ENCODE peak calls at places on chromosome 18, in eight cellular contexts. R, D, L, P, S, V, E and N are unnamed samples.

GRCh38 chr18:22503803-22504202 is 86.1 kb upstream of the CTAGE1 start:
- DNase-seq in V (peak), D (peak), P (no peak), L (peak), E (no peak), R (no peak), S (no peak), N (no peak)

GRCh38 chr18:57364460-57364859 is 12.1 kb downstream of the ST8SIA3 start:
- DNase-seq in V (no peak), P (no peak), S (no peak), R (no peak), D (no peak), E (no peak), L (no peak), N (no peak)

GRCh38 chr18:8706981-8707940 is 1.9 kb downstream of the MTCL1 start:
- DNase-seq in L (no peak), E (peak), S (peak), R (no peak), D (no peak), P (no peak), V (peak), N (no peak)

GRCh38 chr18:70288851-70289328 is at the start of gene SOCS6:
- DNase-seq in S (peak), E (no peak), D (peak), L (peak), P (no peak), R (peak), V (peak), N (no peak)

GRCh38 chr18:50051288-50051687 is 143.7 kb downstream of the MYO5B start:
- DNase-seq in D (no peak), P (no peak), V (no peak), E (no peak), R (no peak), S (peak), L (no peak), N (no peak)

GRCh38 chr18:50114448-50114847 is 80.5 kb downstream of the MYO5B start:
- DNase-seq in D (no peak), S (no peak), V (no peak), E (no peak), P (no peak), L (no peak), R (no peak), N (no peak)

GRCh38 chr18:49699303-49699702 is 114.0 kb downstream of the ACAA2 start:
- DNase-seq in V (no peak), P (no peak), S (peak), L (no peak), D (no peak), R (no peak), E (no peak), N (no peak)

GRCh38 chr18:11494093-11494492 is 115.3 kb upstream of the SLC35G4 start:
- DNase-seq in V (no peak), R (no peak), S (no peak), D (no peak), E (peak), P (no peak), L (no peak), N (no peak)

GRCh38 chr18:7545734-7546133 is 21.4 kb upstream of the PTPRM start:
- DNase-seq in D (no peak), E (no peak), P (no peak), S (no peak), R (no peak), L (no peak), V (peak), N (no peak)

GRCh38 chr18:12012697-12013096 is 31.4 kb downstream of the IMPA2 start:
- DNase-seq in R (no peak), V (no peak), S (no peak), E (no peak), D (no peak), P (no peak), L (no peak), N (no peak)

GRCh38 chr18:6949800-6950586 is 167.6 kb downstream of the LAMA1 start:
- DNase-seq in D (no peak), L (no peak), E (no peak), V (no peak), P (no peak), S (no peak), R (peak), N (no peak)

GRCh38 chr18:48806551-48807261 is 144.1 kb downstream of the SMAD7 start:
- DNase-seq in P (no peak), R (peak), E (no peak), L (no peak), D (no peak), S (peak), V (peak), N (peak)

GRCh38 chr18:79108520-79109215 is 39.5 kb downstream of the ATP9B start:
- DNase-seq in E (no peak), L (no peak), S (no peak), D (no peak), V (no peak), P (no peak), R (no peak), N (no peak)

GRCh38 chr18:3689091-3689490 is 239.1 kb downstream of the TGIF1 start:
- DNase-seq in V (no peak), E (no peak), R (no peak), D (no peak), L (no peak), S (peak), P (no peak), N (no peak)

GRCh38 chr18:22171839-22172582 is 2.6 kb downstream of the GATA6 start:
- DNase-seq in D (no peak), R (peak), E (no peak), V (peak), S (peak), L (no peak), P (no peak), N (no peak)

GRCh38 chr18:8242306-8242705 is 366.9 kb upstream of the RAB12 start:
- DNase-seq in R (no peak), V (no peak), E (no peak), L (no peak), P (no peak), D (no peak), S (no peak), N (no peak)

GRCh38 chr18:49499046-49499637 is 12.1 kb upstream of the C18orf32 start:
- DNase-seq in P (no peak), R (no peak), E (no peak), V (no peak), S (no peak), D (no peak), L (no peak), N (no peak)

GRCh38 chr18:9700261-9700796 is 7.8 kb upstream of the RAB31 start:
- DNase-seq in P (no peak), R (no peak), E (peak), L (no peak), S (peak), D (no peak), V (peak), N (no peak)

GRCh38 chr18:51425475-51425874 is 228.0 kb upstream of the MEX3C start:
- DNase-seq in L (no peak), D (no peak), S (no peak), E (no peak), P (no peak), R (no peak), V (no peak), N (no peak)

GRCh38 chr18:63892544-63892943 is 5.0 kb downstream of the SERPINB2 start:
- DNase-seq in L (no peak), R (no peak), V (no peak), E (no peak), S (no peak), P (no peak), D (no peak), N (no peak)

GRCh38 chr18:21458322-21458721 is 142.2 kb downstream of the ESCO1 start:
- DNase-seq in R (no peak), V (no peak), D (no peak), E (no peak), S (no peak), L (no peak), P (no peak), N (no peak)

GRCh38 chr18:26497881-26498280 is 50.5 kb downstream of the KCTD1 start:
- DNase-seq in P (no peak), E (no peak), L (no peak), R (no peak), S (no peak), D (no peak), V (peak), N (no peak)

GRCh38 chr18:76759056-76759455 is 63.3 kb upstream of the ZNF236 start:
- DNase-seq in P (no peak), D (no peak), L (no peak), V (no peak), S (no peak), E (no peak), R (no peak), N (no peak)

GRCh38 chr18:76757925-76758324 is 64.4 kb upstream of the ZNF236 start:
- DNase-seq in E (no peak), R (no peak), L (no peak), V (no peak), S (no peak), D (no peak), P (no peak), N (no peak)

GRCh38 chr18:76754381-76754780 is 68.0 kb upstream of the ZNF236 start:
- DNase-seq in V (no peak), L (no peak), R (no peak), D (no peak), E (no peak), S (no peak), P (no peak), N (no peak)

GRCh38 chr18:76756491-76757288 is 65.7 kb upstream of the ZNF236 start:
- DNase-seq in E (no peak), R (no peak), P (no peak), L (no peak), D (no peak), S (no peak), V (no peak), N (no peak)

DNA sequence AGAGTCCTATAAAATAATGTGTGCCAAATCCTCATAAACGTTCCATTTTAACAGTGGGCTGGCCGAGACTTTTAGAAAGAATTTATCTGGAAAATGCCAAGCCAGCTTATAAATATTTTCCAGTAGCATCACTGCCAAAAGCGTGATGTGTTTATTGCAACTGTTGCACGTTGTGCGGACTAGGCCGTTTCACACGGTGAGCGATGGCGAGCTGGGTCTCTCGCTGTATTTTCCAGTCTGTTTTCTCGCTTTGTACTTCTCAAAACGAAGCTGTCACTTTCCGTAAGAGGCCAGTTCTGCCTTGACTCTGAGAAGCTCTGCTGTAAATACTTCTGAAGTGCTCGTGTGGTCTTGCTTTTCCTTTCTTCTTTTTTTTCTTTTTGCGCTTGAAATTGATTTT is 65.0 kb upstream of the ZNF236 start:
- DNase-seq in S (no peak), P (no peak), L (no peak), D (no peak), V (peak), E (no peak), R (no peak), N (no peak)
- TF ChIP-seq CTCF in S (no peak), P (no peak), L (no peak), D (no peak), V (no peak), E (no peak), R (no peak), N (no peak)

GRCh38 chr18:54116541-54117257 is 107.8 kb downstream of the MBD2 start:
- DNase-seq in S (no peak), D (no peak), R (no peak), E (no peak), P (no peak), V (peak), L (no peak), N (no peak)

GRCh38 chr18:54117853-54118773 is 106.4 kb downstream of the MBD2 start:
- DNase-seq in E (no peak), L (peak), R (no peak), V (peak), S (no peak), D (no peak), P (no peak), N (no peak)

GRCh38 chr18:54125429-54125828 is 99.0 kb downstream of the MBD2 start:
- DNase-seq in V (no peak), E (no peak), P (no peak), S (no peak), R (no peak), D (no peak), L (no peak), N (no peak)

DNA sequence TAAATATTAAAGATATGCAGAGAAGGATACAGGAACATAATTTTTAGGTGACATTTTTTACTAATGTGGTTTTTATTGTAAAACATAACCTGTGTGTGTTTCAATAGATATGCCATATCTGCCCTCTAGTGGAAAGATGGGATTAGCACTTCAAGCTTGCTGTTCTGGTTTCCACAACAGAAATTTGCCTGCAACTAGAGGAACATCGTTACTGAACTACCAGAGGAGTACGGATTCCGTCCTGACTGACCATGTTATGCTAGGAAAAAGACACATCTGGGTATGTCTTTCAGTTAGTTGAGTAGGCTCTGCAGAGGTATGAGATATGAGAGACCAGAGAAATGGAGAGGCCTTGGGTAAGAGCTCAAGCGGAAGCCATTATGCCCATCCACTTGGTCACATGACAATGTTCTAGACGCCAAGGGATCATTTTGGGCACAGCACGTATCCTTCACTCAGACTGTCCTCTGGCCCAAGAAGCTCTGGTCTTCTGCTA is 104.9 kb downstream of the MBD2 start:
- DNase-seq in L (peak), R (peak), S (peak), P (no peak), E (peak), D (peak), V (peak), N (no peak)
- TF ChIP-seq CTCF in L (peak), R (peak), S (peak), P (peak), E (peak), D (peak), V (peak), N (peak)

GRCh38 chr18:36752929-36753865 is 75.6 kb downstream of the TPGS2 start:
- DNase-seq in D (no peak), E (no peak), V (peak), P (no peak), S (no peak), R (no peak), L (no peak), N (no peak)
- TF ChIP-seq CTCF in D (peak), E (no peak), V (no peak), P (no peak), S (peak), R (no peak), L (peak), N (no peak)

DNA sequence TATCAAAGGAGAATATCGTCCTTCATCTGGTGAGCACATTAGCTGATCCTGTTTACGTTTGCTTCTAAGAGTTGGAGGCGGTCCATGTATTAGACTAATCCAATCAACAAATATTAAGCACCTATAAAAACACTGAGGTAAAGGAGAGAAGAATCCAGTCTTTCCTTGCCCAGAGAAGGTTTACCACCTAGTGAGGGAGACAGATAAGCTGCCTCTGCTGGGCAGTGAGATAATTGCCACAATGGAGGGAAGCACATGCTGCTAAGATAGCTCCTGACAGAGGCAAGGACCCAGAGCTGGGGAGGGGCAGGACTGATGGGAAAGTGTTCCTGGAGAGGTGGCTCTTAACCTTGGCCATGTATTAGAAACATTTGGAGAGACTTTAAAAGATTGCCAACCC is 36.7 kb upstream of the ST8SIA5 start:
- DNase-seq in R (no peak), S (peak), L (no peak), D (no peak), E (no peak), V (no peak), P (no peak), N (no peak)
- TF ChIP-seq CTCF in R (no peak), S (peak), L (no peak), D (peak), E (peak), V (no peak), P (no peak), N (peak)

GRCh38 chr18:61892683-61893303 is at the start of gene RNF152:
- DNase-seq in V (peak), S (peak), E (no peak), P (no peak), L (no peak), D (no peak), R (peak), N (no peak)
- TF ChIP-seq CTCF in V (peak), S (peak), E (peak), P (no peak), L (peak), D (peak), R (no peak), N (peak)

GRCh38 chr18:1559563-1559962 is 654.9 kb downstream of the ADCYAP1 start:
- DNase-seq in R (no peak), V (no peak), S (peak), E (no peak), P (no peak), D (no peak), L (no peak), N (no peak)
- TF ChIP-seq CTCF in R (no peak), V (no peak), S (peak), E (no peak), P (no peak), D (no peak), L (no peak), N (no peak)